ENCODE peak calls at places on chromosomes 16 and 17, in six cellular contexts. Q is H9, I is IMR-90, D is mesenchymal stem cell, R is mesendoderm, X is trophoblast cell. S is an unnamed sample. For H3K4me1, the result is how much of the 10 kb centered on the place peaks cover.

GRCh38 chr17:7851438-7852261 is 3.2 kb upstream of the TMEM88 start:
- DNase-seq in Q (peak), R (peak), D (peak), I (peak), X (peak), S (peak)

GRCh38 chr17:16281351-16281750 is 64.3 kb downstream of the PIGL start:
- DNase-seq in Q (no peak), R (no peak), D (peak), I (peak), X (peak), S (no peak)

GRCh38 chr16:30565526-30565925 is 6.0 kb downstream of the ZNF688 start:
- DNase-seq in I (no peak), X (no peak), R (no peak), Q (no peak), D (no peak), S (no peak)

GRCh38 chr17:1511290-1511689 is 5.1 kb downstream of the INPP5K start:
- DNase-seq in R (no peak), D (no peak), I (no peak), X (no peak), Q (no peak), S (no peak)

GRCh38 chr16:56042416-56042815 is 148.9 kb upstream of the GNAO1 start:
- DNase-seq in Q (no peak), X (no peak), R (no peak), I (no peak), D (no peak), S (no peak)

GRCh38 chr16:8959921-8960787 is 3.6 kb downstream of the USP7 start:
- DNase-seq in D (peak), I (peak), R (peak), X (no peak), Q (no peak), S (no peak)

GRCh38 chr17:3935825-3936355 is 19.6 kb upstream of the P2RX1 start:
- DNase-seq in D (peak), R (no peak), X (peak), I (peak), Q (no peak), S (no peak)

GRCh38 chr17:81926451-81927144 is 937 bp downstream of the MAFG start:
- DNase-seq in R (peak), Q (peak), X (peak), D (peak), I (peak), S (no peak)

GRCh38 chr17:2282297-2282873 is 21.2 kb downstream of the SMG6 start:
- DNase-seq in D (peak), X (peak), Q (peak), R (peak), I (peak), S (peak)

GRCh38 chr16:69411064-69411985 is 13.1 kb upstream of the CYB5B start:
- DNase-seq in D (no peak), I (no peak), X (peak), R (no peak), Q (no peak), S (no peak)

GRCh38 chr17:73555199-73555810 is 88.9 kb downstream of the SDK2 start:
- DNase-seq in D (no peak), Q (no peak), R (no peak), X (no peak), I (no peak), S (no peak)

GRCh38 chr16:20774703-20775362 is 11.0 kb downstream of the ACSM3 start:
- DNase-seq in X (peak), Q (peak), I (peak), R (peak), D (peak), S (peak)

GRCh38 chr17:42249681-42250446 is 26.3 kb downstream of the STAT5B start:
- DNase-seq in I (no peak), R (no peak), Q (no peak), X (no peak), D (no peak), S (no peak)

GRCh38 chr17:5785867-5786509 is 201.7 kb upstream of the NLRP1 start:
- DNase-seq in D (peak), I (peak), Q (no peak), R (peak), X (peak), S (no peak)

GRCh38 chr17:17391575-17392370 is 85.0 kb upstream of the MED9 start:
- DNase-seq in Q (no peak), I (no peak), R (no peak), X (no peak), D (no peak), S (no peak)

GRCh38 chr16:54931041-54931756 is 534 bp downstream of the IRX5 start:
- DNase-seq in D (peak), X (no peak), Q (peak), I (no peak), R (peak), S (peak)

GRCh38 chr16:54928016-54928356 is 2.7 kb upstream of the IRX5 start:
- DNase-seq in R (no peak), I (no peak), Q (no peak), X (peak), D (peak), S (peak)

GRCh38 chr16:7866144-7866543 is 533.5 kb downstream of the RBFOX1 start:
- DNase-seq in Q (no peak), I (no peak), D (no peak), X (no peak), R (peak), S (no peak)

GRCh38 chr16:8863594-8864424 is 5.0 kb downstream of the CARHSP1 start:
- DNase-seq in I (no peak), X (no peak), D (peak), R (peak), Q (peak), S (no peak)

GRCh38 chr16:31428638-31429247 is 583 bp upstream of the COX6A2 start:
- DNase-seq in Q (no peak), I (no peak), X (peak), R (no peak), D (no peak), S (no peak)

GRCh38 chr16:73067671-73068545 is 20.0 kb upstream of the ZFHX3 start:
- DNase-seq in I (no peak), Q (no peak), X (no peak), D (no peak), R (no peak), S (no peak)

GRCh38 chr16:11175106-11175795 is 80.8 kb downstream of the SOCS1 start:
- DNase-seq in R (no peak), I (no peak), D (no peak), X (no peak), Q (no peak), S (no peak)

GRCh38 chr16:21265104-21265825 is 12.8 kb downstream of the CRYM start:
- DNase-seq in R (no peak), Q (no peak), X (no peak), I (no peak), D (no peak), S (no peak)

GRCh38 chr16:29012913-29013641 is 28.2 kb downstream of the LAT start:
- DNase-seq in R (no peak), X (no peak), Q (no peak), I (peak), D (no peak), S (no peak)

GRCh38 chr17:8152981-8153549 is 861 bp upstream of the PER1 start:
- DNase-seq in D (no peak), I (no peak), X (no peak), Q (peak), R (no peak), S (no peak)

GRCh38 chr16:48498761-48499600 is 111.0 kb downstream of the N4BP1 start:
- DNase-seq in Q (no peak), D (peak), X (no peak), R (peak), I (peak), S (no peak)

GRCh38 chr16:10509534-10510025 is 70.8 kb downstream of the EMP2 start:
- DNase-seq in D (peak), Q (peak), I (peak), X (peak), R (peak), S (peak)

GRCh38 chr17:2844386-2844785 is 48.1 kb downstream of the RAP1GAP2 start:
- DNase-seq in I (peak), D (peak), R (peak), X (no peak), Q (peak), S (no peak)

GRCh38 chr16:79008036-79008868 is 592.3 kb downstream of the MAF start:
- DNase-seq in Q (no peak), X (no peak), I (no peak), R (peak), D (peak), S (no peak)

GRCh38 chr16:1723450-1724147 is 17.6 kb downstream of the MAPK8IP3 start:
- DNase-seq in Q (no peak), R (peak), D (peak), I (peak), X (peak), S (no peak)

DNA sequence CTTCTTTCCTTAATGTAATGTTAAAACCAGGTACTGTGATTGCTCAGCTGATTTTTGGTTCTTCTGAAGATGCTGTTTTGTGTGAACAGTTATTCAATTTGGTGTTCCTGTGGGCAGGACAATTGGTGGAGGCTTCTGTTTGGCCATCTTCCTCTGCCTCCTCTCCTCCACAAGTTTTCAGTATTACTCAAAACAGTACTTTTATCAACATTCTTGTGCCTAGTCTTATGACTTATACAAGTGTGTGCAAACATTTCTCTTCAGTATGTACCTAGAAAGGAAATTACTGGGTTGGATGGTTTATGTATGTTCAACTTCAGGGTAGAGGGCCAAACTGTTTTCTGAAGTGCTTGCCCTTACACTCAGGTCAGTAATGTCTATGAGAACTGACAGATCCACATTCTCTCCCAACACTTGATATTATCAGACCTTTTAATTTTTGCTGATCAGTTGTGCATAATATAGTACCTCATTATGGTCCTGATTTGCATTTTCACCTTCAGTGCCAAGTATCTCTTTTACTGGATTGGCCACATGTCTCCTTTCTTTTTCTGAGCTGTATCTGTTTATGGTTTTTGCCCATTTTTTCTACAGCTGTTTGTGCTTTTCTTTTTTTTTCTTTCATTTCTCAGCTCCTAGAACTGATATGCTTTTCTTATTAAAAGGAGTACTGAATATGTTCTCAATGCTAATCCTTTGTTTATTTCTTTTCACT is 50.9 kb downstream of the ERCC4 start:
- DNase-seq in D (no peak), X (no peak), R (no peak), I (no peak), Q (no peak), S (no peak)
- H3K4me1 ChIP-seq in D (under half), X (under half), R (under half), I (under half), Q (under half), S (under half)

GRCh38 chr17:77478899-77479298 is 338.1 kb downstream of the SEC14L1 start:
- DNase-seq in Q (no peak), R (no peak), X (no peak), I (no peak), D (peak), S (no peak)
- H2AK5ac ChIP-seq in Q (no peak), R (no peak), X (peak), I (peak), D (peak), S (peak)

DNA sequence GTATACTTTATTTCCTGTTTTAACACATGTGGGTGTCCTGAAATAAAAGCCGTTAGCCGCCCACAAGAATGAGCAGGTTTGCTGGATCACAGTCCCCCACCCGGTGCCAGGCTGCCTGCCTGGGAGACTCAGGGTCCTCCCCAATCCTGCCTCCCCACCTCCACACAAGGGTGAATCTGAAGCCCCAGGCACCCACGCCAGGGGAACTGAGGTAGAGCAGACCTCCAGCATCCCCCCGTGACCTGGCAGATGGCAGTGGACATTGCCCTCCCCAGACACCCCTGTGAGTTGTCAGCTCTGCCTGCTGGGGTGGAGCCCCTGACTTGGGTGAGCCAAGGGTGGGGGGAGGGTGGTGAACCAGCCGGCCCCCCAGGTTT is 114.8 kb downstream of the METRNL start:
- DNase-seq in X (no peak), D (no peak), R (no peak), I (no peak), Q (no peak), S (no peak)
- H3K4me1 ChIP-seq in X (under half), D (half or more), R (under half), I (under half), Q (under half), S (under half)

DNA sequence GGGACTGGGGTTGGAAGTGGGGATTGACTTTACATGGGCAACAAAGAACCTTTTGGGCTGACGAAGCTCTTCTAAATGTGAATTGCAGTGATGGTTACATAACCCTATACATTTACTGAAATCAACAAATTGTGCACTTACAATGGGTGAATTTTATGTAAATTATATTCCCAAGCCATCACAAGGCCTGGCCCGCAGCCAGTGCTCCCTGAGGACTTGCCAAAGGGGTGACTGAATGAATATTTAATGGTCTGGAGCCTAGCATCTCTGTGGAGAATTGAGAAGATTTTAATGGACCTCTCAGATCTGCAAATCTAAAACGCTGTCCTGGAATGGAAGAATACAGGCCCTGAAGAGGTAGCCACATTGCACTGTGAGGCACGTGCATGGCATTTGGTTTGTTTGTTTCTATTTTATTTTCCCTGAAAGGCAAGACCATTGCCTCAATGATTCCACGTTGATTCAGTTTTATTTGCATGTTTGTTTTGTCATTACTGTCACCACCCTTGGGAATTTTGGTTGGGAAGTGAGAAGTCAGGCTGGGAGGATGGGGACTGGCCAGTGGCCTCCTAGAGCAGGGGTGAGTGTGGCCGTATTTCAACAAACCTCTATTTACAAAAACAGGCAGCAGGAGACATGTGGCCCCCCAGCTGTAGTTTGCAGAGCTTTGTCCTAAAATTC is 40.3 kb upstream of the GCSH start:
- DNase-seq in X (peak), R (no peak), D (no peak), I (no peak), Q (no peak), S (no peak)
- H2AK5ac ChIP-seq in X (peak), R (no peak), D (no peak), I (no peak), Q (no peak), S (no peak)

GRCh38 chr16:4371481-4372314 is at the start of gene VASN:
- DNase-seq in D (peak), I (peak), R (peak), Q (peak), X (peak), S (peak)
- H3K4me1 ChIP-seq in D (half or more), I (under half), R (under half), Q (under half), X (half or more), S (under half)

GRCh38 chr17:70938311-70938710 is 769.0 kb downstream of the KCNJ2 start:
- DNase-seq in X (no peak), R (no peak), I (no peak), Q (no peak), D (no peak), S (no peak)
- H2AK5ac ChIP-seq in X (no peak), R (no peak), I (no peak), Q (no peak), D (no peak), S (no peak)

GRCh38 chr17:9987779-9988585 is 82.9 kb upstream of the RCVRN start:
- DNase-seq in Q (peak), I (peak), R (peak), D (peak), X (peak), S (peak)
- H3K4me1 ChIP-seq in Q (under half), I (under half), R (under half), D (under half), X (under half), S (under half)

GRCh38 chr16:85064186-85064585 is 36.6 kb downstream of the KIAA0513 start:
- DNase-seq in Q (no peak), X (no peak), R (no peak), I (no peak), D (no peak), S (no peak)

GRCh38 chr16:85062303-85062702 is 34.7 kb downstream of the KIAA0513 start:
- DNase-seq in X (no peak), R (peak), D (no peak), Q (no peak), I (no peak), S (no peak)

GRCh38 chr16:85065099-85065498 is 37.5 kb downstream of the KIAA0513 start:
- DNase-seq in R (no peak), I (no peak), D (no peak), X (no peak), Q (no peak), S (no peak)

GRCh38 chr16:85061566-85061965 is 34.0 kb downstream of the KIAA0513 start:
- DNase-seq in I (no peak), D (no peak), R (no peak), X (peak), Q (no peak), S (no peak)

GRCh38 chr16:85062728-85063336 is 35.2 kb downstream of the KIAA0513 start:
- DNase-seq in R (no peak), I (no peak), D (no peak), X (no peak), Q (no peak), S (no peak)
- H2AK5ac ChIP-seq in R (no peak), I (peak), D (no peak), X (no peak), Q (no peak), S (peak)

GRCh38 chr17:36094232-36094631 is 4.3 kb upstream of the CCL3 start:
- DNase-seq in I (no peak), R (no peak), X (no peak), Q (no peak), D (no peak), S (no peak)

GRCh38 chr17:36092228-36092627 is 2.3 kb upstream of the CCL3 start:
- DNase-seq in D (no peak), Q (peak), R (no peak), X (no peak), I (no peak), S (no peak)

GRCh38 chr17:36094746-36095145 is 4.8 kb upstream of the CCL3 start:
- DNase-seq in D (no peak), R (no peak), X (no peak), I (no peak), Q (no peak), S (no peak)

GRCh38 chr17:36089888-36090836 is at the start of gene CCL3:
- DNase-seq in R (no peak), X (peak), I (no peak), D (no peak), Q (no peak), S (no peak)

DNA sequence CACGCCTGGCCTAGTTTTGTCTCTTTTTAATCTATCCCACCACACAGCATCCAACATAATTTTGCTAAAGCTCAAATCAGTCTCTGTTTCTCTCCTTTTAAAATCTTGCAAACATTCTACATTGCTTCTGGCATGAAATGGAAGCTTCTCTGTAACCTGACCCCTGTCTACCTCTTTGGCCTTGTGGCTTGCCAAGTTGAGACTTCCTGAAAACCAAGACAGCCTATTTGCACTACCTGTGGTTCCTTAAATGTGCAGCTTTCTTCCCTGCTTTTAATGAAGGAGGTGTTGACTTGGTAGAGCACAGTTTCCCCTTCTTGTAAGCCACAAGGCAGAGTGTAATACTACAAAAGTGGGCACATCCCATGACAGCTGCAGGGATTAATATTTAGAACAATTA is 6.0 kb upstream of the CCL3 start:
- DNase-seq in X (no peak), R (no peak), Q (no peak), D (no peak), I (no peak), S (no peak)
- H3K4me1 ChIP-seq in X (under half), R (under half), Q (under half), D (under half), I (under half), S (under half)

GRCh38 chr17:39217734-39218369 is 7.9 kb downstream of the STAC2 start:
- DNase-seq in Q (no peak), R (no peak), X (no peak), D (no peak), I (no peak), S (no peak)

GRCh38 chr17:39219647-39220154 is 6.0 kb downstream of the STAC2 start:
- DNase-seq in I (no peak), D (no peak), X (no peak), R (no peak), Q (no peak), S (no peak)

GRCh38 chr17:39222151-39222550 is 3.6 kb downstream of the STAC2 start:
- DNase-seq in D (no peak), Q (no peak), R (no peak), X (no peak), I (no peak), S (no peak)

GRCh38 chr17:39221572-39221971 is 4.2 kb downstream of the STAC2 start:
- DNase-seq in Q (no peak), I (no peak), R (no peak), D (no peak), X (no peak), S (no peak)

DNA sequence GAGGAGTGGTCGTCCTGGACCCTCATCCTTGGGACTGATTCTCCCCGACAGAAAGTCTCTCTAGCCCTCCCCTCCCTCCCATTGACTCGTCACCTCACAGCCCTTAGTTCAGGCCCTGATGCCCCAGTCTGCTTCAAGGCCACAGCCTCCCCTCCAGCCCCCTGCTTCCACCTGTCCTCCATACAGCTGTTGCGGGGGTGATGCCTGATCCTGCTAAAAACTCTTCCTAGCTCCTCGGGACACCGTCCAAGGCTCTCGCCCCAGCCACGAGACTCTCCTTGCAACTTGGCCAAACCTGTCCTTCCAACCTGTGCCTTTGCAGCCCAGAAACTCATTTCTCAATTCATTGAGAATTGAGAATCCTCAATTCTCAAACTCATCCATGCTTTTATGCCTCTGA is 6.8 kb downstream of the STAC2 start:
- DNase-seq in Q (peak), I (no peak), D (no peak), X (no peak), R (no peak), S (no peak)
- H2AK5ac ChIP-seq in Q (no peak), I (no peak), D (no peak), X (no peak), R (no peak), S (no peak)